ENCODE peak calls at places on chromosomes 7 and 10, in five cellular contexts. One of them, this sample, is unnamed.

GRCh38 chr10:62744136-62744535 is 60.4 kb upstream of the ADO start:
- DNase-seq in lung: no peak
- DNase-seq in A549: no peak
- DNase-seq in activated CD8-positive, alpha-beta memory T cell treated with anti-CD3 and anti-CD28 coated beads for 1 hour: no peak
- DNase-seq in pons: no peak
- DNase-seq in this sample: no peak

GRCh38 chr10:84537447-84537931 is 209.1 kb downstream of the CCSER2 start:
- DNase-seq in lung: peak
- DNase-seq in A549: peak
- DNase-seq in activated CD8-positive, alpha-beta memory T cell treated with anti-CD3 and anti-CD28 coated beads for 1 hour: no peak
- DNase-seq in pons: peak
- DNase-seq in this sample: no peak

GRCh38 chr10:78763651-78764395 is 304.9 kb upstream of the ZMIZ1 start:
- DNase-seq in lung: no peak
- DNase-seq in A549: no peak
- DNase-seq in activated CD8-positive, alpha-beta memory T cell treated with anti-CD3 and anti-CD28 coated beads for 1 hour: no peak
- DNase-seq in pons: no peak
- DNase-seq in this sample: no peak

GRCh38 chr10:59362184-59362966 is at the start of gene FAM13C:
- DNase-seq in lung: peak
- DNase-seq in A549: peak
- DNase-seq in activated CD8-positive, alpha-beta memory T cell treated with anti-CD3 and anti-CD28 coated beads for 1 hour: no peak
- DNase-seq in pons: peak
- DNase-seq in this sample: no peak

GRCh38 chr7:50618281-50618680 is 53.1 kb upstream of the DDC start:
- DNase-seq in lung: no peak
- DNase-seq in A549: no peak
- DNase-seq in activated CD8-positive, alpha-beta memory T cell treated with anti-CD3 and anti-CD28 coated beads for 1 hour: no peak
- DNase-seq in pons: no peak
- DNase-seq in this sample: no peak

GRCh38 chr7:27685209-27685608 is 22.5 kb upstream of the HIBADH start:
- DNase-seq in lung: no peak
- DNase-seq in A549: no peak
- DNase-seq in activated CD8-positive, alpha-beta memory T cell treated with anti-CD3 and anti-CD28 coated beads for 1 hour: no peak
- DNase-seq in pons: no peak
- DNase-seq in this sample: no peak

GRCh38 chr10:66180651-66181318 is 745.1 kb upstream of the LRRTM3 start:
- DNase-seq in lung: no peak
- DNase-seq in A549: peak
- DNase-seq in activated CD8-positive, alpha-beta memory T cell treated with anti-CD3 and anti-CD28 coated beads for 1 hour: no peak
- DNase-seq in pons: peak
- DNase-seq in this sample: peak

GRCh38 chr7:158325530-158326381 is 261.9 kb downstream of the PTPRN2 start:
- DNase-seq in lung: no peak
- DNase-seq in A549: no peak
- DNase-seq in activated CD8-positive, alpha-beta memory T cell treated with anti-CD3 and anti-CD28 coated beads for 1 hour: no peak
- DNase-seq in pons: peak
- DNase-seq in this sample: no peak

GRCh38 chr10:96584035-96584434 is 2.8 kb downstream of the TM9SF3 start:
- DNase-seq in lung: no peak
- DNase-seq in A549: no peak
- DNase-seq in activated CD8-positive, alpha-beta memory T cell treated with anti-CD3 and anti-CD28 coated beads for 1 hour: no peak
- DNase-seq in pons: peak
- DNase-seq in this sample: no peak

GRCh38 chr7:95180-95862 is 97.0 kb upstream of the FAM20C start:
- DNase-seq in lung: no peak
- DNase-seq in A549: no peak
- DNase-seq in activated CD8-positive, alpha-beta memory T cell treated with anti-CD3 and anti-CD28 coated beads for 1 hour: no peak
- DNase-seq in pons: no peak
- DNase-seq in this sample: peak

GRCh38 chr10:93160829-93161228 is 87.1 kb downstream of the CYP26A1 start:
- DNase-seq in lung: peak
- DNase-seq in A549: no peak
- DNase-seq in activated CD8-positive, alpha-beta memory T cell treated with anti-CD3 and anti-CD28 coated beads for 1 hour: no peak
- DNase-seq in pons: no peak
- DNase-seq in this sample: no peak

GRCh38 chr10:71188201-71188600 is 24.2 kb upstream of the UNC5B start:
- DNase-seq in lung: no peak
- DNase-seq in A549: no peak
- DNase-seq in activated CD8-positive, alpha-beta memory T cell treated with anti-CD3 and anti-CD28 coated beads for 1 hour: no peak
- DNase-seq in pons: peak
- DNase-seq in this sample: no peak

GRCh38 chr7:134766779-134767566 is 12.5 kb upstream of the CALD1 start:
- DNase-seq in lung: no peak
- DNase-seq in A549: no peak
- DNase-seq in activated CD8-positive, alpha-beta memory T cell treated with anti-CD3 and anti-CD28 coated beads for 1 hour: no peak
- DNase-seq in pons: no peak
- DNase-seq in this sample: no peak

GRCh38 chr7:150738092-150739044 is 1.1 kb downstream of the GIMAP5 start:
- DNase-seq in lung: no peak
- DNase-seq in A549: no peak
- DNase-seq in activated CD8-positive, alpha-beta memory T cell treated with anti-CD3 and anti-CD28 coated beads for 1 hour: no peak
- DNase-seq in pons: no peak
- DNase-seq in this sample: no peak

GRCh38 chr10:133236411-133237240 is 1.0 kb upstream of the VENTX start:
- DNase-seq in lung: no peak
- DNase-seq in A549: no peak
- DNase-seq in activated CD8-positive, alpha-beta memory T cell treated with anti-CD3 and anti-CD28 coated beads for 1 hour: no peak
- DNase-seq in pons: no peak
- DNase-seq in this sample: no peak

GRCh38 chr10:28681928-28682750 is 4.8 kb downstream of the BAMBI start:
- DNase-seq in lung: no peak
- DNase-seq in A549: no peak
- DNase-seq in activated CD8-positive, alpha-beta memory T cell treated with anti-CD3 and anti-CD28 coated beads for 1 hour: no peak
- DNase-seq in pons: no peak
- DNase-seq in this sample: no peak

GRCh38 chr7:23184709-23185354 is 3.0 kb downstream of the NUP42 start:
- DNase-seq in lung: no peak
- DNase-seq in A549: peak
- DNase-seq in activated CD8-positive, alpha-beta memory T cell treated with anti-CD3 and anti-CD28 coated beads for 1 hour: no peak
- DNase-seq in pons: peak
- DNase-seq in this sample: no peak

GRCh38 chr10:131477457-131478205 is 166.1 kb upstream of the TCERG1L start:
- DNase-seq in lung: no peak
- DNase-seq in A549: no peak
- DNase-seq in activated CD8-positive, alpha-beta memory T cell treated with anti-CD3 and anti-CD28 coated beads for 1 hour: no peak
- DNase-seq in pons: no peak
- DNase-seq in this sample: no peak

GRCh38 chr10:79984851-79985250 is 35.9 kb upstream of the SFTPD start:
- DNase-seq in lung: peak
- DNase-seq in A549: no peak
- DNase-seq in activated CD8-positive, alpha-beta memory T cell treated with anti-CD3 and anti-CD28 coated beads for 1 hour: no peak
- DNase-seq in pons: no peak
- DNase-seq in this sample: peak

GRCh38 chr7:51240868-51241267 is 75.7 kb downstream of the COBL start:
- DNase-seq in lung: no peak
- DNase-seq in A549: no peak
- DNase-seq in activated CD8-positive, alpha-beta memory T cell treated with anti-CD3 and anti-CD28 coated beads for 1 hour: no peak
- DNase-seq in pons: no peak
- DNase-seq in this sample: no peak

GRCh38 chr10:96577037-96577436 is 9.8 kb downstream of the TM9SF3 start:
- DNase-seq in lung: no peak
- DNase-seq in A549: no peak
- DNase-seq in activated CD8-positive, alpha-beta memory T cell treated with anti-CD3 and anti-CD28 coated beads for 1 hour: no peak
- DNase-seq in pons: no peak
- DNase-seq in this sample: no peak

GRCh38 chr10:77605466-77605865 is 32.1 kb downstream of the KCNMA1 start:
- DNase-seq in lung: no peak
- DNase-seq in A549: no peak
- DNase-seq in activated CD8-positive, alpha-beta memory T cell treated with anti-CD3 and anti-CD28 coated beads for 1 hour: no peak
- DNase-seq in pons: no peak
- DNase-seq in this sample: no peak

GRCh38 chr10:91682912-91683311 is 50.0 kb upstream of the PPP1R3C start:
- DNase-seq in lung: no peak
- DNase-seq in A549: no peak
- DNase-seq in activated CD8-positive, alpha-beta memory T cell treated with anti-CD3 and anti-CD28 coated beads for 1 hour: no peak
- DNase-seq in pons: no peak
- DNase-seq in this sample: no peak

GRCh38 chr10:64316833-64317232 is 795.6 kb downstream of the REEP3 start:
- DNase-seq in lung: no peak
- DNase-seq in A549: no peak
- DNase-seq in activated CD8-positive, alpha-beta memory T cell treated with anti-CD3 and anti-CD28 coated beads for 1 hour: no peak
- DNase-seq in pons: no peak
- DNase-seq in this sample: no peak

GRCh38 chr7:100407285-100408180 is 21.0 kb downstream of the ZCWPW1 start:
- DNase-seq in lung: no peak
- DNase-seq in A549: peak
- DNase-seq in activated CD8-positive, alpha-beta memory T cell treated with anti-CD3 and anti-CD28 coated beads for 1 hour: no peak
- DNase-seq in pons: peak
- DNase-seq in this sample: no peak

GRCh38 chr7:34281260-34281659 is 375.9 kb downstream of the BMPER start:
- DNase-seq in lung: no peak
- DNase-seq in A549: no peak
- DNase-seq in activated CD8-positive, alpha-beta memory T cell treated with anti-CD3 and anti-CD28 coated beads for 1 hour: no peak
- DNase-seq in pons: no peak
- DNase-seq in this sample: no peak

GRCh38 chr10:17506859-17507471 is 52.6 kb upstream of the ST8SIA6 start:
- DNase-seq in lung: no peak
- DNase-seq in A549: no peak
- DNase-seq in activated CD8-positive, alpha-beta memory T cell treated with anti-CD3 and anti-CD28 coated beads for 1 hour: no peak
- DNase-seq in pons: no peak
- DNase-seq in this sample: no peak

GRCh38 chr7:50673096-50673495 is 107.9 kb upstream of the DDC start:
- DNase-seq in lung: no peak
- DNase-seq in A549: no peak
- DNase-seq in activated CD8-positive, alpha-beta memory T cell treated with anti-CD3 and anti-CD28 coated beads for 1 hour: no peak
- DNase-seq in pons: no peak
- DNase-seq in this sample: no peak

GRCh38 chr10:92760609-92761008 is 70.9 kb downstream of the HHEX start:
- DNase-seq in lung: no peak
- DNase-seq in A549: no peak
- DNase-seq in activated CD8-positive, alpha-beta memory T cell treated with anti-CD3 and anti-CD28 coated beads for 1 hour: no peak
- DNase-seq in pons: no peak
- DNase-seq in this sample: no peak

GRCh38 chr7:154484406-154484805 is 432.2 kb downstream of the DPP6 start:
- DNase-seq in lung: no peak
- DNase-seq in A549: no peak
- DNase-seq in activated CD8-positive, alpha-beta memory T cell treated with anti-CD3 and anti-CD28 coated beads for 1 hour: no peak
- DNase-seq in pons: peak
- DNase-seq in this sample: no peak

GRCh38 chr7:27108390-27109127 is 6.1 kb upstream of the HOXA2 start:
- DNase-seq in lung: no peak
- DNase-seq in A549: no peak
- DNase-seq in activated CD8-positive, alpha-beta memory T cell treated with anti-CD3 and anti-CD28 coated beads for 1 hour: no peak
- DNase-seq in pons: no peak
- DNase-seq in this sample: no peak

GRCh38 chr7:81604075-81604807 is 165.6 kb downstream of the HGF start:
- DNase-seq in lung: no peak
- DNase-seq in A549: no peak
- DNase-seq in activated CD8-positive, alpha-beta memory T cell treated with anti-CD3 and anti-CD28 coated beads for 1 hour: no peak
- DNase-seq in pons: no peak
- DNase-seq in this sample: peak

GRCh38 chr7:106768324-106768751 is 96.7 kb upstream of the PIK3CG start:
- DNase-seq in lung: no peak
- DNase-seq in A549: no peak
- DNase-seq in activated CD8-positive, alpha-beta memory T cell treated with anti-CD3 and anti-CD28 coated beads for 1 hour: no peak
- DNase-seq in pons: no peak
- DNase-seq in this sample: no peak

GRCh38 chr7:5713124-5713912 is 68.1 kb downstream of the RNF216 start:
- DNase-seq in lung: no peak
- DNase-seq in A549: no peak
- DNase-seq in activated CD8-positive, alpha-beta memory T cell treated with anti-CD3 and anti-CD28 coated beads for 1 hour: no peak
- DNase-seq in pons: no peak
- DNase-seq in this sample: no peak

GRCh38 chr10:132506711-132507466 is 30.7 kb upstream of the INPP5A start:
- DNase-seq in lung: no peak
- DNase-seq in A549: no peak
- DNase-seq in activated CD8-positive, alpha-beta memory T cell treated with anti-CD3 and anti-CD28 coated beads for 1 hour: no peak
- DNase-seq in pons: no peak
- DNase-seq in this sample: no peak

GRCh38 chr7:50349399-50349798 is 44.9 kb downstream of the IKZF1 start:
- DNase-seq in lung: no peak
- DNase-seq in A549: no peak
- DNase-seq in activated CD8-positive, alpha-beta memory T cell treated with anti-CD3 and anti-CD28 coated beads for 1 hour: no peak
- DNase-seq in pons: no peak
- DNase-seq in this sample: no peak

GRCh38 chr7:36683695-36684357 is 40.5 kb downstream of the AOAH start:
- DNase-seq in lung: no peak
- DNase-seq in A549: no peak
- DNase-seq in activated CD8-positive, alpha-beta memory T cell treated with anti-CD3 and anti-CD28 coated beads for 1 hour: no peak
- DNase-seq in pons: no peak
- DNase-seq in this sample: no peak

GRCh38 chr7:55641273-55641691 is 69.0 kb upstream of the VOPP1 start:
- DNase-seq in lung: peak
- DNase-seq in A549: peak
- DNase-seq in activated CD8-positive, alpha-beta memory T cell treated with anti-CD3 and anti-CD28 coated beads for 1 hour: no peak
- DNase-seq in pons: peak
- DNase-seq in this sample: peak